ENCODE peak calls at places on chromosomes 3 and 15, in seven cellular contexts. B is iris pigment epithelial cell, X is LoVo, W is endothelial cell, U is B cell, H is COR-L47, A is fibroblast of lung. K is an unnamed sample.
A peak's percentile ranks its signal among the peaks of the same experiment; 100 is the strongest.

GRCh38 chr3:186049001-186049400 is 59.9 kb downstream of the ETV5 start:
- DNase-seq in X (no peak), H (no peak), B (no peak), W (no peak), A (no peak), U (no peak), K (no peak)

GRCh38 chr15:60591491-60592385 is 112.8 kb upstream of the ICE2 start:
- DNase-seq in W (peak; percentile 48), H (no peak), A (no peak), U (no peak), X (peak; percentile 38), B (peak; percentile 35), K (no peak)

GRCh38 chr15:40902605-40903561 is 8.6 kb downstream of the VPS18 start:
- DNase-seq in B (peak; percentile 80), H (no peak), U (no peak), W (no peak), A (no peak), X (no peak), K (no peak)

GRCh38 chr3:50370594-50370993 is 11.3 kb upstream of the TMEM115 start:
- DNase-seq in B (peak; percentile 22), U (no peak), A (no peak), W (peak; percentile 41), H (peak; percentile 40), X (no peak), K (peak; percentile 68)

GRCh38 chr15:63509933-63510547 is 5.6 kb downstream of the USP3 start:
- DNase-seq in A (peak; percentile 83), U (no peak), X (peak; percentile 66), B (peak; percentile 77), H (no peak), W (no peak), K (no peak)

GRCh38 chr3:195110647-195111321 is 160.2 kb downstream of the XXYLT1 start:
- DNase-seq in X (no peak), B (no peak), H (no peak), W (no peak), U (no peak), A (no peak), K (no peak)

GRCh38 chr3:72818092-72818721 is 30.0 kb downstream of the SHQ1 start:
- DNase-seq in A (peak; percentile 22), U (no peak), H (no peak), W (peak; percentile 27), X (no peak), B (peak; percentile 38), K (peak; percentile 27)

GRCh38 chr3:46866720-46867549 is 3.7 kb upstream of the MYL3 start:
- DNase-seq in H (peak; percentile 5), X (peak; percentile 41), U (peak; percentile 80), B (peak; percentile 31), A (no peak), W (peak; percentile 84), K (peak; percentile 75)

GRCh38 chr3:43870110-43870509 is 179.4 kb downstream of the ABHD5 start:
- DNase-seq in A (peak; percentile 78), H (no peak), B (peak; percentile 75), X (peak; percentile 7), W (no peak), U (no peak), K (no peak)

GRCh38 chr3:29746163-29746562 is 465.3 kb downstream of the RBMS3 start:
- DNase-seq in W (no peak), B (peak; percentile 22), H (no peak), U (no peak), A (peak; percentile 19), X (no peak), K (no peak)

GRCh38 chr15:68400066-68400456 is 31.9 kb downstream of the ITGA11 start:
- DNase-seq in H (no peak), U (no peak), B (peak; percentile 32), W (no peak), X (peak; percentile 58), A (no peak), K (no peak)

GRCh38 chr3:105674437-105675065 is 194.3 kb downstream of the CBLB start:
- DNase-seq in W (no peak), A (no peak), H (no peak), U (no peak), X (no peak), B (no peak), K (no peak)

GRCh38 chr3:160448845-160449659 is 534 bp downstream of the TRIM59 start:
- DNase-seq in B (peak; percentile 52), U (peak; percentile 49), X (peak; percentile 6), W (no peak), H (no peak), A (peak; percentile 43), K (no peak)

GRCh38 chr3:172646439-172647015 is 64.3 kb downstream of the NCEH1 start:
- DNase-seq in H (peak; percentile 80), B (peak; percentile 88), A (peak; percentile 80), W (no peak), X (peak; percentile 20), U (no peak), K (no peak)

GRCh38 chr3:16462679-16463078 is 50.8 kb downstream of the RFTN1 start:
- DNase-seq in W (no peak), H (no peak), U (no peak), B (no peak), A (no peak), X (no peak), K (no peak)

GRCh38 chr15:58548308-58549012 is 116.7 kb downstream of the LIPC start:
- DNase-seq in A (no peak), W (no peak), B (no peak), U (no peak), X (no peak), H (no peak), K (no peak)

GRCh38 chr3:190005343-190006113 is 115.2 kb downstream of the P3H2 start:
- DNase-seq in W (no peak), A (no peak), H (no peak), X (no peak), U (no peak), B (peak; percentile 43), K (no peak)

GRCh38 chr3:127768346-127769008 is 53.8 kb downstream of the MGLL start:
- DNase-seq in H (no peak), X (peak; percentile 78), A (peak; percentile 98), U (no peak), W (no peak), B (peak; percentile 96), K (no peak)